ENCODE peak calls at places on chromosomes 3 and 15, in seven cellular contexts. S is mesenchymal stem cell; R is GM23338; T is CD8-positive, alpha-beta memory T cell; M is heart left ventricle; L is thoracic aorta; D is mesendoderm. Y is an unnamed sample.

GRCh38 chr15:90885432-90886290 is 1.4 kb downstream of the FES start:
- DNase-seq in R (peak; percentile 84), L (no peak), S (peak; percentile 64), D (peak; percentile 69), T (peak; percentile 65), M (peak; percentile 79), Y (peak; percentile 94)

GRCh38 chr3:170524072-170524471 is 61.8 kb downstream of the SLC7A14 start:
- DNase-seq in L (no peak), S (no peak), D (peak; percentile 65), T (no peak), R (no peak), M (no peak), Y (no peak)

GRCh38 chr3:58999779-59000170 is 50.0 kb downstream of the CFAP20DC start:
- DNase-seq in R (no peak), T (no peak), M (no peak), D (no peak), L (no peak), S (peak; percentile 16), Y (no peak)

GRCh38 chr3:41768363-41768762 is 193.5 kb downstream of the ULK4 start:
- DNase-seq in M (no peak), T (no peak), L (no peak), D (no peak), S (no peak), R (no peak), Y (no peak)

GRCh38 chr3:158103131-158103955 is 2.9 kb downstream of the SHOX2 start:
- DNase-seq in M (peak; percentile 19), L (no peak), D (peak; percentile 44), T (no peak), R (peak; percentile 54), S (peak; percentile 30), Y (peak; percentile 60)

GRCh38 chr15:79036323-79036722 is 54.3 kb downstream of the RASGRF1 start:
- DNase-seq in R (no peak), T (no peak), M (no peak), S (no peak), D (no peak), L (no peak), Y (no peak)

GRCh38 chr15:62280625-62281024 is 115.5 kb upstream of the C2CD4B start:
- DNase-seq in T (no peak), L (no peak), M (no peak), D (no peak), R (no peak), S (no peak), Y (no peak)

GRCh38 chr3:124577494-124578167 is 152.6 kb upstream of the UMPS start:
- DNase-seq in D (no peak), L (no peak), T (no peak), R (no peak), M (no peak), S (no peak), Y (no peak)

GRCh38 chr3:134640872-134641470 is 9.9 kb downstream of the KY start:
- DNase-seq in T (no peak), M (no peak), R (peak; percentile 79), D (peak; percentile 97), S (peak; percentile 32), L (no peak), Y (peak; percentile 77)

GRCh38 chr3:170233532-170233931 is 11.3 kb downstream of the PRKCI start:
- DNase-seq in S (peak; percentile 85), T (no peak), R (no peak), L (no peak), M (peak; percentile 31), D (no peak), Y (no peak)

GRCh38 chr15:44667039-44667360 is 3.5 kb upstream of the SPG11 start:
- DNase-seq in M (no peak), T (no peak), L (no peak), S (no peak), D (no peak), R (no peak), Y (no peak)

GRCh38 chr3:64188810-64189560 is 36.3 kb downstream of the PRICKLE2 start:
- DNase-seq in R (no peak), L (peak; percentile 22), M (no peak), D (peak; percentile 96), S (peak; percentile 97), T (no peak), Y (no peak)
- H3K4me3 ChIP-seq in R (no peak overlapping the region), L (no peak overlapping the region), M (no peak overlapping the region), D (no peak overlapping the region), S (no peak overlapping the region), T (no peak overlapping the region), Y (no peak overlapping the region)

DNA sequence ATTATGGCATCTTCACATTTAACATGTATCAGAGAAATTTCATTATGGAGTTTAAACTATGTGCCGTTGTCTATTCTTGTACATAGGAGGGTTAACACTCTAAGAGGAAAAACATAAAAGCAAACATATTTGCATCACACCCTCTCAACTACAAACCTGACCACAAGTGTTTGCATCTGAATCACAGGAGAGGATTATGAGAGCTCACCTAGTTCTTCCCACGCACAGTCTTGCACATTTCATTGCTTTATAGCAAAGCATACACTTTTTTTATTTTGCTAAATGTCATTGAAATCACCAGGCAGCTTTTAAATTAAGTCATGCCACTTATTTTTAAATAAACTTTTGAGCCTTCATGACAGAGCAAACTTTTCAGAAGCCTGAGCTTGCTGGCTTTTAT is 12.5 kb downstream of the TRAT1 start:
- DNase-seq in T (no peak), L (no peak), D (no peak), R (no peak), S (no peak), M (no peak), Y (no peak)
- H3K27me3 ChIP-seq in T (no peaks in the 10 kb centered on the region), L (no peaks in the 10 kb centered on the region), D (no peaks in the 10 kb centered on the region), R (no peaks in the 10 kb centered on the region), S (peaks cover 9% of the 10 kb centered on the region), M (no peaks in the 10 kb centered on the region), Y (no peaks in the 10 kb centered on the region)

DNA sequence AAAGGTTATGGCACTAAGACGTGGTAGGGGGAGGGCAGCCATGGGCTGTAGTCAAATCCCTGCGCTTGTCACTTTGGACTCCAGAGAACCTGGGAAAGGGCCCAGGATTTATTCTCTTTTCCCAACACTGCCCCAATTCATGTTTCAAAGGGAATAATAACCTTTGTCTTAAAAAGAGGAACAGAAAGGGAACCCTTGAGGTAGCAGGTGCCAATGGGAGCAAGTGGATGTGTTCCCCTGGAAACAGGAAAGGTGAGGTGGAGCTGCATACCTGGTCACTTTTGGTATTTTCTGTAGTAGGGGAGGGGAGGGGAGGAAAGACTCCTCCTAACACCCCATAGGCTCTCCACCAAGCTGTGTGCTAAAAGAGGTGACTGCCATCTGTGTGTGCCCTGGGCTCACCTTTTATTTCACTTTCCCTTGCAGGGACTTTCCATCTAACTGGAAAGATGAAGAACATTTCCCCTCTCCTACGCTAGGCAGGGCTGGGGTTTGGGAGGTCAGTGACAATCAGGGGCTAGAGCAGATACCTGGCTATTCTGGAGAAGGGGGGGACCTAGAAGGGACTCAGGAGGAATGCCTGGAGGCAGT is 6.1 kb upstream of the CHST14 start:
- DNase-seq in L (no peak), T (no peak), S (no peak), D (no peak), M (no peak), R (no peak), Y (no peak)
- H3K36me3 ChIP-seq in L (peaks cover 46% of the 10 kb centered on the region), T (peaks cover 32% of the 10 kb centered on the region), S (peaks cover 71% of the 10 kb centered on the region), D (peaks cover 12% of the 10 kb centered on the region), M (peaks cover 53% of the 10 kb centered on the region), R (peaks cover 14% of the 10 kb centered on the region), Y (peaks cover 42% of the 10 kb centered on the region)

DNA sequence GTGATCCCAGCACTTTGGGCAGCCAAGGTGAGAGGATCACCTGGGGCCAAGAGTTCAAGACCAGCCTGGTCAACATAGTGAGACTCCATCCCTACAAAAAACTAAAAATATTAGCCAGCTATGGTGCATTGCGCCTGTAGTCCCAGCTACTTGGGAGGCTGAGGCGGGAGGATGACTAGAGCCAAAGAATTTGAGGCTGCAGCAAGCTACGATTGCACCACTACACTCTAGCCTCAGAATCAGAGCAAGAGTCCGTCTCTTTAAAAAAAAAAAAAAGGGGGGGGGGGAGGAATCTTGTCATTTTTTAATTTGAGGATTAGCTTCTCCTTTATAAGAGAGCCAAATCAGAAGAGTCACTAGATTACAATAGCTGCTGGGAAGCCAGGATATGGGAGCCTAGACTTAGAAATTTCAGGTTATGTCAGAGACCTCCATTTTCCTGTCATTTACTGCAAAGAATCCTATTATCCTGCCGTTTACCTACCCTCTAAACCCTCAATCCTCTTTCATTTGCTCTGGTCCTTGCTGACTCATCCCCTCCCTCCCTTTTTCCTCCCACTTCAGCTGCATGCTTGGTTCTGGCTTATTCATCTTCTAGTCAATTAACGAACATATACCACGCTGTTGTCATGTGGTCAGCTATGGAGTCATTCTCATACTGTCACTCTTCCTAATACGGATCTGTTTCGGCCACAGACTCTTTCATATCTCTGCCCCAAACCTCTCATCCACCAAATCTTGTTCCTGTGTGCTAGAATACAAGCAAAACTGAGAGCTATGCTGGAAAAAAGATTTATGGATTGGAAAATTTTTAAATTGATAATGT is 83.8 kb upstream of the PPIB start:
- DNase-seq in L (no peak), S (peak; percentile 96), R (peak; percentile 34), M (no peak), T (no peak), D (peak; percentile 83), Y (no peak)
- H3K4me3 ChIP-seq in L (no peak overlapping the region), S (no peak overlapping the region), R (no peak overlapping the region), M (no peak overlapping the region), T (no peak overlapping the region), D (no peak overlapping the region), Y (no peak overlapping the region)

GRCh38 chr15:100881573-100882336 is 2.1 kb downstream of the ALDH1A3 start:
- DNase-seq in L (no peak), M (no peak), S (no peak), R (no peak), D (no peak), T (no peak), Y (no peak)
- H3K27me3 ChIP-seq in L (no peaks in the 10 kb centered on the region), M (peaks cover 9% of the 10 kb centered on the region), S (peaks cover 78% of the 10 kb centered on the region), R (peaks cover 72% of the 10 kb centered on the region), D (peaks cover 14% of the 10 kb centered on the region), T (peaks cover 5% of the 10 kb centered on the region), Y (peaks cover 38% of the 10 kb centered on the region)

GRCh38 chr3:128429751-128430150 is 36.9 kb downstream of the DNAJB8 start:
- DNase-seq in T (no peak), S (no peak), M (no peak), L (no peak), R (no peak), D (no peak), Y (no peak)

GRCh38 chr3:128429275-128429674 is 37.4 kb downstream of the DNAJB8 start:
- DNase-seq in S (no peak), M (no peak), L (no peak), D (no peak), T (no peak), R (no peak), Y (peak; percentile 57)

GRCh38 chr3:128430731-128431130 is 36.0 kb downstream of the DNAJB8 start:
- DNase-seq in T (no peak), L (no peak), D (no peak), S (no peak), R (no peak), M (no peak), Y (no peak)

GRCh38 chr3:128431803-128432300 is 34.8 kb downstream of the DNAJB8 start:
- DNase-seq in D (no peak), T (no peak), S (no peak), L (no peak), M (no peak), R (peak; percentile 32), Y (no peak)

DNA sequence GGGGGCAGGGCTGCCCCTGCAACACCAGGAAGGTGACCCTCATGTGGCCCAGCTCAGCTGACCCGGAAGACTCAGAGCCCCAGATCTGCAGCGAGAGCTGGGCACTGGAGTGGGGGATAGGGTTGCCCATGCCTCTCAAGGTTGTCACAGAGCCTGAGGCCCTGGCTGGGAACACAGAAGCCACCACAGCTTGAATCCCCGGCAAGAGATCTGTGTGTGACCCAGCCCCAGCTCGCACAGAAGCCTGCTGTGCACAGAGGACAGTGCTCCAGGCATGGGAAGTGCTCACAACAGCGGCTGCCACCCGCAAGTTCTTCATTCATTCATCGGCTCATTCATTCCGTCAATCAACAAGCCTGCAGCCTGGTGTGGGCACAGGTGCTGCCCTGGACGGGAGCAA is 36.4 kb downstream of the DNAJB8 start:
- DNase-seq in D (no peak), R (no peak), T (no peak), M (no peak), S (no peak), L (no peak), Y (no peak)
- H3K36me3 ChIP-seq in D (no peaks in the 10 kb centered on the region), R (no peaks in the 10 kb centered on the region), T (no peaks in the 10 kb centered on the region), M (no peaks in the 10 kb centered on the region), S (no peaks in the 10 kb centered on the region), L (no peaks in the 10 kb centered on the region), Y (no peaks in the 10 kb centered on the region)